ENCODE peak calls at places on chromosomes 16 and 17, in nine cellular contexts. Y is activated CD8-positive, alpha-beta memory T cell treated with anti-CD3 and anti-CD28 coated beads for 1 hour; Q is RWPE1; P is stimulated activated CD4-positive, alpha-beta T cell treated with anti-CD3 and anti-CD28 coated beads, Interleukin-4, amount 100 ng/mL, for 48 hours; Z is cardiac fibroblast; K is CD4-positive, alpha-beta memory T cell; I is C1 segment of cervical spinal cord; J is NCI-H774; W is substantia nigra. X is an unnamed sample.
A peak's percentile ranks its signal among the peaks of the same experiment; 100 is the strongest.

GRCh38 chr16:4649744-4650442 is 25.3 kb downstream of the MGRN1 start:
- DNase-seq in Y (no peak), Q (no peak), P (no peak), Z (no peak), K (no peak), I (no peak), J (no peak), W (no peak), X (no peak)

GRCh38 chr16:57755061-57755684 is 19.6 kb downstream of the KATNB1 start:
- DNase-seq in Y (no peak), Q (no peak), P (no peak), Z (no peak), K (no peak), I (no peak), J (no peak), W (no peak), X (no peak)

GRCh38 chr16:87856796-87857228 is 12.5 kb downstream of the SLC7A5 start:
- DNase-seq in Y (no peak), Q (no peak), P (no peak), Z (peak; percentile 30), K (no peak), I (no peak), J (no peak), W (no peak), X (no peak)

GRCh38 chr16:81137012-81137335 is 40.8 kb upstream of the GCSH start:
- DNase-seq in Y (no peak), Q (no peak), P (no peak), Z (peak; percentile 29), K (no peak), I (no peak), J (no peak), W (peak; percentile 35), X (no peak)

GRCh38 chr17:12107905-12108304 is 87.2 kb downstream of the MAP2K4 start:
- DNase-seq in Y (no peak), Q (peak; percentile 11), P (no peak), Z (peak; percentile 48), K (no peak), I (no peak), J (no peak), W (no peak), X (no peak)

GRCh38 chr17:8799001-8799850 is at the start of gene MFSD6L:
- DNase-seq in Y (no peak), Q (peak; percentile 12), P (no peak), Z (no peak), K (no peak), I (no peak), J (peak; percentile 55), W (no peak), X (no peak)

GRCh38 chr17:80109066-80109618 is 7.8 kb downstream of the GAA start:
- DNase-seq in Y (no peak), Q (no peak), P (no peak), Z (no peak), K (no peak), I (no peak), J (no peak), W (no peak), X (no peak)

GRCh38 chr17:60610481-60610880 is 10.5 kb downstream of the PPM1D start:
- DNase-seq in Y (no peak), Q (no peak), P (no peak), Z (peak; percentile 30), K (no peak), I (no peak), J (no peak), W (no peak), X (no peak)

GRCh38 chr17:21089145-21089544 is 37.6 kb upstream of the DHRS7B start:
- DNase-seq in Y (no peak), Q (peak; percentile 15), P (no peak), Z (peak; percentile 20), K (no peak), I (no peak), J (no peak), W (no peak), X (no peak)

GRCh38 chr17:7854851-7855642 is at the start of gene TMEM88:
- DNase-seq in Y (no peak), Q (no peak), P (no peak), Z (no peak), K (no peak), I (no peak), J (no peak), W (no peak), X (no peak)

GRCh38 chr17:16425698-16426659 is 10.6 kb downstream of the TRPV2 start:
- DNase-seq in Y (no peak), Q (no peak), P (no peak), Z (no peak), K (no peak), I (no peak), J (peak; percentile 25), W (no peak), X (no peak)

GRCh38 chr17:10477701-10478100 is 8.3 kb upstream of the MYH4 start:
- DNase-seq in Y (no peak), Q (no peak), P (no peak), Z (no peak), K (no peak), I (no peak), J (no peak), W (no peak), X (no peak)

GRCh38 chr16:17417740-17418139 is 53.0 kb downstream of the XYLT1 start:
- DNase-seq in Y (no peak), Q (no peak), P (no peak), Z (no peak), K (no peak), I (no peak), J (no peak), W (no peak), X (no peak)

GRCh38 chr16:27779719-27780161 is 229.8 kb downstream of the KATNIP start:
- DNase-seq in Y (no peak), Q (peak; percentile 56), P (no peak), Z (peak; percentile 19), K (no peak), I (peak; percentile 22), J (no peak), W (peak; percentile 76), X (no peak)

GRCh38 chr17:2689411-2690164 is 22.0 kb downstream of the CLUH start:
- DNase-seq in Y (no peak), Q (no peak), P (no peak), Z (no peak), K (peak; percentile 50), I (no peak), J (no peak), W (no peak), X (no peak)

GRCh38 chr17:10127819-10128375 is 70.5 kb downstream of the GAS7 start:
- DNase-seq in Y (no peak), Q (no peak), P (no peak), Z (peak; percentile 70), K (no peak), I (no peak), J (no peak), W (peak; percentile 62), X (no peak)

GRCh38 chr16:66927012-66927436 is 1.7 kb upstream of the RRAD start:
- DNase-seq in Y (no peak), Q (peak; percentile 61), P (no peak), Z (peak; percentile 86), K (no peak), I (no peak), J (no peak), W (peak; percentile 41), X (no peak)

GRCh38 chr16:58026139-58026704 is 668 bp downstream of the MMP15 start:
- DNase-seq in Y (no peak), Q (peak; percentile 45), P (no peak), Z (peak; percentile 56), K (peak; percentile 17), I (no peak), J (no peak), W (no peak), X (no peak)

GRCh38 chr16:50509521-50510341 is 38.5 kb upstream of the NKD1 start:
- DNase-seq in Y (peak; percentile 5), Q (no peak), P (peak; percentile 35), Z (peak; percentile 29), K (peak; percentile 4), I (no peak), J (peak; percentile 22), W (peak; percentile 16), X (peak; percentile 28)

X was measured in naive thymus-derived CD4-positive, alpha-beta T cell.